ENCODE peak calls at places on chromosomes 2 and 18, in four cellular contexts. T is ELF-1, B is Calu3, C is left colon. N is an unnamed sample.
A peak's percentile ranks its signal among the peaks of the same experiment; 100 is the strongest.

GRCh38 chr2:85935746-85936208 is 47.0 kb upstream of the ST3GAL5 start:
- DNase-seq in T (peak; percentile 78), B (peak; percentile 18), C (no peak), N (peak; percentile 13)

GRCh38 chr2:233919938-233920337 is 2.8 kb downstream of the TRPM8 start:
- DNase-seq in T (no peak), B (no peak), C (no peak), N (no peak)

GRCh38 chr2:43832457-43832856 is 6.2 kb downstream of the ABCG5 start:
- DNase-seq in T (peak; percentile 66), B (no peak), C (no peak), N (no peak)

GRCh38 chr2:46014911-46015654 is 282.1 kb upstream of the EPAS1 start:
- DNase-seq in T (peak; percentile 81), B (no peak), C (no peak), N (no peak)

GRCh38 chr2:176148758-176149483 is 2.4 kb upstream of the HOXD4 start:
- DNase-seq in T (no peak), B (no peak), C (no peak), N (no peak)

GRCh38 chr2:233247744-233248143 is 3.7 kb upstream of the ATG16L1 start:
- DNase-seq in T (no peak), B (peak; percentile 85), C (no peak), N (no peak)

GRCh38 chr2:20050712-20051517 is 513 bp downstream of the LAPTM4A start:
- DNase-seq in T (peak; percentile 92), B (peak; percentile 46), C (peak; percentile 64), N (no peak)

GRCh38 chr2:219118504-219118903 is 42.1 kb downstream of the NHEJ1 start:
- DNase-seq in T (peak; percentile 53), B (no peak), C (peak; percentile 65), N (no peak)

GRCh38 chr18:5058768-5059539 is 138.1 kb downstream of the AKAIN1 start:
- DNase-seq in T (no peak), B (no peak), C (no peak), N (no peak)

GRCh38 chr18:71371951-71372605 is 1083.2 kb downstream of the SOCS6 start:
- DNase-seq in T (no peak), B (no peak), C (no peak), N (no peak)

GRCh38 chr18:3153107-3153704 is 66.6 kb downstream of the MYOM1 start:
- DNase-seq in T (no peak), B (peak; percentile 24), C (no peak), N (no peak)

GRCh38 chr2:84302513-84303412 is 156.3 kb downstream of the SUCLG1 start:
- DNase-seq in T (peak; percentile 79), B (peak; percentile 59), C (peak; percentile 46), N (peak; percentile 0)

GRCh38 chr2:61117534-61117933 is 44.5 kb upstream of the C2orf74 start:
- DNase-seq in T (no peak), B (no peak), C (no peak), N (no peak)

GRCh38 chr2:105782123-105782522 is 37.4 kb downstream of the NCK2 start:
- DNase-seq in T (no peak), B (no peak), C (no peak), N (no peak)

GRCh38 chr2:26542676-26543505 is 65.0 kb upstream of the OTOF start:
- DNase-seq in T (no peak), B (peak; percentile 18), C (peak; percentile 16), N (no peak)

GRCh38 chr2:158647832-158648231 is 147.3 kb upstream of the DAPL1 start:
- DNase-seq in T (no peak), B (no peak), C (no peak), N (no peak)

GRCh38 chr18:6728809-6729246 is 688 bp upstream of the ARHGAP28 start:
- DNase-seq in T (no peak), B (no peak), C (no peak), N (no peak)

GRCh38 chr2:168849610-168850009 is 40.6 kb downstream of the SPC25 start:
- DNase-seq in T (peak; percentile 21), B (peak; percentile 87), C (peak; percentile 47), N (no peak)

GRCh38 chr2:111111101-111111755 is 9.5 kb upstream of the BCL2L11 start:
- DNase-seq in T (no peak), B (no peak), C (no peak), N (no peak)

GRCh38 chr2:221808488-221808887 is 236.4 kb upstream of the EPHA4 start:
- DNase-seq in T (no peak), B (no peak), C (no peak), N (no peak)

GRCh38 chr2:96914332-96914731 is 44.5 kb upstream of the SEMA4C start:
- DNase-seq in T (no peak), B (no peak), C (no peak), N (no peak)

GRCh38 chr18:22257022-22257543 is 87.7 kb downstream of the GATA6 start:
- DNase-seq in T (no peak), B (no peak), C (no peak), N (no peak)

GRCh38 chr2:20350105-20350712 is 435 bp downstream of the PUM2 start:
- DNase-seq in T (peak; percentile 77), B (peak; percentile 62), C (peak; percentile 65), N (no peak)

GRCh38 chr2:37688771-37689468 is 17.5 kb upstream of the CDC42EP3 start:
- DNase-seq in T (peak; percentile 81), B (peak; percentile 39), C (no peak), N (no peak)

GRCh38 chr2:28452534-28453081 is 43.3 kb upstream of the PLB1 start:
- DNase-seq in T (peak; percentile 85), B (peak; percentile 85), C (peak; percentile 88), N (no peak)

GRCh38 chr2:210452194-210452593 is 24.4 kb downstream of the LANCL1 start:
- DNase-seq in T (no peak), B (no peak), C (no peak), N (no peak)

GRCh38 chr2:142805244-142805643 is 72.2 kb upstream of the KYNU start:
- DNase-seq in T (no peak), B (no peak), C (no peak), N (no peak)

GRCh38 chr2:216109962-216110614 is 940 bp downstream of the XRCC5 start:
- DNase-seq in T (no peak), B (no peak), C (no peak), N (peak; percentile 9)

GRCh38 chr18:35089918-35090550 is 48.8 kb downstream of the MAPRE2 start:
- DNase-seq in T (peak; percentile 23), B (no peak), C (no peak), N (no peak)

GRCh38 chr2:217915706-217916105 is 87.1 kb downstream of the TNS1 start:
- DNase-seq in T (no peak), B (no peak), C (no peak), N (no peak)

GRCh38 chr2:45770773-45771172 is 119.3 kb downstream of the PRKCE start:
- DNase-seq in T (no peak), B (no peak), C (no peak), N (no peak)

GRCh38 chr2:138504546-138505239 is 3.1 kb downstream of the SPOPL start:
- DNase-seq in T (no peak), B (no peak), C (no peak), N (no peak)

GRCh38 chr2:15049096-15049993 is 416.8 kb downstream of the LRATD1 start:
- DNase-seq in T (no peak), B (no peak), C (no peak), N (no peak)

GRCh38 chr18:35029770-35030169 is 11.4 kb upstream of the MAPRE2 start:
- DNase-seq in T (no peak), B (no peak), C (no peak), N (no peak)

GRCh38 chr18:74450626-74451025 is 6.5 kb downstream of the DIPK1C start:
- DNase-seq in T (no peak), B (no peak), C (no peak), N (no peak)

GRCh38 chr2:67374949-67375348 is 22.2 kb upstream of the ETAA1 start:
- DNase-seq in T (no peak), B (no peak), C (no peak), N (no peak)

GRCh38 chr2:45343618-45344017 is 267.4 kb downstream of the SRBD1 start:
- DNase-seq in T (peak; percentile 79), B (no peak), C (no peak), N (no peak)

GRCh38 chr2:24050041-24050655 is 607 bp downstream of the FKBP1B start:
- DNase-seq in T (peak; percentile 47), B (peak; percentile 18), C (peak; percentile 35), N (no peak)